ENCODE peak calls at places on chromosome 9, in five cellular contexts. S is HepG2, Q is SK-N-SH, R is suprapubic skin, X is stomach. I is an unnamed sample.

GRCh38 chr9:70220216-70220615 is 38.6 kb upstream of the SMC5 start:
- DNase-seq in X (no peak), R (no peak), Q (no peak), S (no peak), I (no peak)

GRCh38 chr9:124198948-124199347 is 58.8 kb upstream of the NEK6 start:
- DNase-seq in S (no peak), Q (no peak), X (no peak), R (no peak), I (no peak)

GRCh38 chr9:123796073-123796472 is 133.9 kb downstream of the DENND1A start:
- DNase-seq in X (no peak), S (no peak), Q (no peak), R (no peak), I (no peak)

GRCh38 chr9:126049896-126050604 is 276.6 kb upstream of the MVB12B start:
- DNase-seq in X (no peak), S (no peak), Q (peak; percentile 53), R (no peak), I (no peak)

GRCh38 chr9:135303280-135303647 is 176.3 kb upstream of the PPP1R26 start:
- DNase-seq in X (no peak), S (no peak), R (no peak), Q (no peak), I (no peak)

GRCh38 chr9:112241491-112241890 is 66.4 kb upstream of the SUSD1 start:
- DNase-seq in X (no peak), Q (no peak), R (no peak), S (no peak), I (no peak)

GRCh38 chr9:133714606-133715294 is 23.4 kb downstream of the SARDH start:
- DNase-seq in X (no peak), S (peak; percentile 96), R (no peak), Q (peak; percentile 59), I (no peak)

GRCh38 chr9:69466151-69466550 is 141.1 kb downstream of the ENTREP1 start:
- DNase-seq in Q (no peak), X (no peak), S (no peak), R (no peak), I (no peak)

DNA sequence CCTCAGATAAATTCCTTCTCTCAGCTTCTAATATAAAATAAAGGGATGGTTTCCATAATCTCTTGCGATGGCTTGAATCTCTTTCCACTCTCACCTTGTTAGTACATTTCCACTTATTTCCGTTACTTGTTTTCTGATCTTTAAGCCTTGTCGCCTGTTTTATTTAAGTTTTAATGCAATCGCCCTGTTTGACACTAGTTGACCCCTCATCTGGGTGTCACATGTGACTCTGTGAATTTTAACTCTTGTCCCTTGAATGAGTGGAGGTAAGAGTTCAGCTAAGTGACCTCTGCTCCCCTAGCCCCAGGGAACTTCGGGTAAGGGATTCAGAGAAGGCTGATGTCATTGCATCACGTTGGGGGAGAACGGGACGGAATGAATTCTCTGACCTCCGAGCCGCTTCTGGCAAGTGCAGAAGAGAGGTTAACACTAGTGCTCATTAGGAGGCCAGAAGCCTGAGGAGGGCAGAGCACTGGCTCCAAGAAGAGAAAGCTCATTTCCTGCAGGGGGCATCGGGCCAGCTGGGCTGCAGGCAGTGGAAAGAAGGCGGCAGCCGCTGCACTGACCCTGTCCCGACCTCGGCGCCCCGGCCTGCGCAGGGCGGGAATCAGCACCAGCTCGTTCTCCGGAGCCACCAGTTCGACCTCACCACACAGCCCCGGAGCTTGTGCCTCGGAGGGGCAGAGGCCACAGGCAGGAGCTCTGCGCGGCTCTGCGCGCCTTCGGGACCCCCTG is 569 bp downstream of the HINT2 start:
- DNase-seq in Q (peak; percentile 69), X (peak; percentile 74), R (peak; percentile 86), S (peak; percentile 84), I (no peak)
- TF ChIP-seq POLR2AphosphoS5 in Q (no peak), X (no peak), R (no peak), S (peak; percentile 89), I (peak; percentile 30)

DNA sequence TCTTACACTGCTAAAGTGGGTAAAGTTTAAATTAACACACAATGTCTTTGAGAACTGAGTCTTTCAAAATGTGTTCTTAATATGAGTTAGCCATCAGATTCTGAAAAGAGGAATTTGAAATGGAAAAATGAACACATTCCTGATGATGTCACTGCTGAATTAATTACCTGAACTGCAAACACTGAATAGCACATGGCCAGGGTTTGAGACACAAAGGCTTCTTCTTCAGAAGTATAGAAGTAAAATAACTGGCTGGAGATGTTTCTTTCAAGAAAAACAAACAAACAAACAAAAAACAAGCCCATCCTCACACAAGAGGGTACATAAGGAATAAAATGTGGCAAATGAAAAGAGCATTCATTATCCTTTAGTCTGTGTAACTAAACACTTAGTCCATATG is 7.1 kb downstream of the GLIS3 start:
- DNase-seq in S (no peak), X (no peak), Q (no peak), R (no peak), I (peak; percentile 3)
- TF ChIP-seq EP300 in S (no peak), X (no peak), Q (no peak), R (no peak), I (no peak)

DNA sequence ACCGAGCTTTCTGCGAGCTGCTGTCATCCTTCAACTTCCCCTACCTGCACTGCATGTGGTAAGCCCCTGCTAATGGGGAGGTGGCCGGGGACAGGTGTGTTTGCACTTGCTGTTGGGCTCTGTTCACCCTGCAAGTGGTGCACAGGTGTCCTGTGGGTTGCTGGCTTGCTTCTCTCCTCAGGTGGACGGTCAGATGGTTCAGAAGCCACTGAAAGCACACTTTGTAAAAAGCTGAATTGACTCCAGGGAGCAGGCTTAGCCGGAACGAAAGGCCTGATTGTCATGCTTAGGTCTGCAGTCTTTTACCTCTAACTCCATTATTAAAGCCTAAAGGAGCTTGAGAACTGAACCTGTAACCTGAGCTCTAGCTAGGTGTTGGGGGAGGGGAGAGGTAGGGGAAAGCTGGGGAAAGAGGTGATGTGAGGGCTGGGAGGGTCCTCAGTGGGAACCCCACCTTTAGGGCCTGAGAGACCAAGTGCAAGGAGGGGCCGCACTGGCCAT is 37.6 kb downstream of the ACER2 start:
- DNase-seq in X (no peak), R (no peak), Q (no peak), S (no peak), I (no peak)
- H3K27ac ChIP-seq in X (no peak overlapping the region), R (no peak overlapping the region), Q (no peak overlapping the region), S (no peak overlapping the region), I (no peak overlapping the region)

GRCh38 chr9:127349483-127350127 is 47.4 kb upstream of the SLC2A8 start:
- DNase-seq in Q (no peak), S (no peak), R (no peak), X (peak; percentile 10), I (no peak)

GRCh38 chr9:127356906-127357305 is 40.1 kb upstream of the SLC2A8 start:
- DNase-seq in S (no peak), X (peak; percentile 4), Q (no peak), R (peak; percentile 50), I (no peak)

GRCh38 chr9:127351182-127352166 is 45.5 kb upstream of the SLC2A8 start:
- DNase-seq in X (no peak), S (no peak), Q (no peak), R (no peak), I (no peak)

GRCh38 chr9:127358023-127358535 is 38.9 kb upstream of the SLC2A8 start:
- DNase-seq in Q (no peak), R (no peak), S (no peak), X (no peak), I (no peak)

DNA sequence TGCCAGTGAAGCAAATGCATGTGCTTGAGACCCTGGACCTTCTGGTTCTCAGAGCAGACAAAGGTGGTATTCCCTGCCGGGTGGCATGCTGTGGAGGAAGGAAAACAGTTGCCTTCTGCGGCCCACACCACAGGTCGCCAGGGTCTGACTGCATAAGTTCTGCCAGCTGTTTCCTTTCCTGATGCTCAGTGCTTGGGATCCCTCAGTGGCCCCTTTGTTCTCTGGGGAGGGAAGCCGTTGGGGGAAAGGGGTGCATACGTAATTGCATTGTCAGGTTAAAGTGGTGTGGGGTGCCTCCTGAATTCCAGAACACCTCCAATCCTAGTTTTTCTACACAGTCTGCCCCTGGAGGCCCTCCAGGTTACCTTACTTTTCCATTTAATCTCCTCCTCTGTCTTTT is 43.1 kb upstream of the SLC2A8 start:
- DNase-seq in Q (no peak), X (no peak), R (no peak), S (no peak), I (no peak)
- TF ChIP-seq POLR2AphosphoS5 in Q (no peak), X (no peak), R (no peak), S (no peak), I (no peak)

GRCh38 chr9:115671911-115672310 is 481.7 kb upstream of the PAPPA start:
- DNase-seq in Q (no peak), S (no peak), X (no peak), R (no peak), I (no peak)

GRCh38 chr9:115671236-115671770 is 482.3 kb upstream of the PAPPA start:
- DNase-seq in Q (no peak), S (no peak), R (no peak), X (no peak), I (no peak)

GRCh38 chr9:115674091-115674490 is 479.5 kb upstream of the PAPPA start:
- DNase-seq in R (no peak), S (no peak), Q (no peak), X (no peak), I (no peak)

GRCh38 chr9:115673599-115673998 is 480.0 kb upstream of the PAPPA start:
- DNase-seq in S (no peak), R (no peak), X (no peak), Q (no peak), I (no peak)

GRCh38 chr9:115672477-115673316 is 480.9 kb upstream of the PAPPA start:
- DNase-seq in S (peak; percentile 1), X (no peak), Q (no peak), R (no peak), I (no peak)
- TF ChIP-seq EP300 in S (no peak), X (no peak), Q (peak; percentile 98), R (no peak), I (no peak)

GRCh38 chr9:131008563-131008908 is 438 bp upstream of the LAMC3 start:
- DNase-seq in Q (no peak), S (no peak), X (no peak), R (no peak), I (no peak)

GRCh38 chr9:131010482-131011273 is 1.7 kb downstream of the LAMC3 start:
- DNase-seq in Q (peak; percentile 31), R (no peak), S (no peak), X (no peak), I (no peak)

GRCh38 chr9:131011274-131012022 is 2.5 kb downstream of the LAMC3 start:
- DNase-seq in R (no peak), X (no peak), Q (peak; percentile 36), S (peak; percentile 54), I (no peak)

GRCh38 chr9:131008086-131008485 is 888 bp upstream of the LAMC3 start:
- DNase-seq in S (no peak), X (no peak), R (no peak), Q (no peak), I (no peak)

GRCh38 chr9:131008909-131009618 is at the start of gene LAMC3:
- DNase-seq in X (no peak), R (no peak), S (no peak), Q (peak; percentile 84), I (no peak)
- H3K27ac ChIP-seq in X (no peak within 1 kb of the TSS), R (no peak within 1 kb of the TSS), S (no peak within 1 kb of the TSS), Q (no peak within 1 kb of the TSS), I (no peak within 1 kb of the TSS)

GRCh38 chr9:120366646-120367019 is 213.3 kb downstream of the CDK5RAP2 start:
- DNase-seq in R (no peak), Q (no peak), X (no peak), S (peak; percentile 88), I (no peak)
- TF ChIP-seq POLR2AphosphoS5 in R (no peak), Q (no peak), X (no peak), S (no peak), I (peak; percentile 9)